ENCODE peak calls at places on chromosomes 12 and 14, in eight cellular contexts. One of them, this sample, is unnamed.

GRCh38 chr14:53792909-53793308 is 163.7 kb downstream of the BMP4 start:
- DNase-seq in NCI-H187: no peak
- DNase-seq in progenitor cell of endocrine pancreas: no peak
- DNase-seq in A549: no peak
- DNase-seq in T-helper 1 cell: no peak
- DNase-seq in fibroblast of mammary gland: no peak
- DNase-seq in retina: no peak
- DNase-seq in GM23248: no peak
- DNase-seq in this sample: no peak

GRCh38 chr12:3698218-3698974 is 54.5 kb downstream of the CRACR2A start:
- DNase-seq in NCI-H187: peak
- DNase-seq in progenitor cell of endocrine pancreas: no peak
- DNase-seq in A549: no peak
- DNase-seq in T-helper 1 cell: no peak
- DNase-seq in fibroblast of mammary gland: peak
- DNase-seq in retina: peak
- DNase-seq in GM23248: peak
- DNase-seq in this sample: no peak

GRCh38 chr12:113322353-113322752 is 12.6 kb downstream of the SLC8B1 start:
- DNase-seq in NCI-H187: no peak
- DNase-seq in progenitor cell of endocrine pancreas: no peak
- DNase-seq in A549: no peak
- DNase-seq in T-helper 1 cell: no peak
- DNase-seq in fibroblast of mammary gland: peak
- DNase-seq in retina: no peak
- DNase-seq in GM23248: peak
- DNase-seq in this sample: no peak

GRCh38 chr12:41190360-41190759 is 2.2 kb downstream of the PDZRN4 start:
- DNase-seq in NCI-H187: no peak
- DNase-seq in progenitor cell of endocrine pancreas: no peak
- DNase-seq in A549: peak
- DNase-seq in T-helper 1 cell: no peak
- DNase-seq in fibroblast of mammary gland: peak
- DNase-seq in retina: peak
- DNase-seq in GM23248: peak
- DNase-seq in this sample: peak

GRCh38 chr12:132127041-132127440 is 17.1 kb downstream of the DDX51 start:
- DNase-seq in NCI-H187: no peak
- DNase-seq in progenitor cell of endocrine pancreas: no peak
- DNase-seq in A549: no peak
- DNase-seq in T-helper 1 cell: no peak
- DNase-seq in fibroblast of mammary gland: no peak
- DNase-seq in retina: no peak
- DNase-seq in GM23248: no peak
- DNase-seq in this sample: no peak

GRCh38 chr12:55499810-55500252 is 7.7 kb downstream of the OR6C68 start:
- DNase-seq in NCI-H187: no peak
- DNase-seq in progenitor cell of endocrine pancreas: no peak
- DNase-seq in A549: no peak
- DNase-seq in T-helper 1 cell: no peak
- DNase-seq in fibroblast of mammary gland: no peak
- DNase-seq in retina: peak
- DNase-seq in GM23248: no peak
- DNase-seq in this sample: no peak

GRCh38 chr12:51222461-51222860 is 4.6 kb upstream of the POU6F1 start:
- DNase-seq in NCI-H187: no peak
- DNase-seq in progenitor cell of endocrine pancreas: no peak
- DNase-seq in A549: no peak
- DNase-seq in T-helper 1 cell: no peak
- DNase-seq in fibroblast of mammary gland: no peak
- DNase-seq in retina: no peak
- DNase-seq in GM23248: no peak
- DNase-seq in this sample: no peak

GRCh38 chr12:33488036-33488435 is 48.4 kb upstream of the SYT10 start:
- DNase-seq in NCI-H187: no peak
- DNase-seq in progenitor cell of endocrine pancreas: no peak
- DNase-seq in A549: no peak
- DNase-seq in T-helper 1 cell: no peak
- DNase-seq in fibroblast of mammary gland: no peak
- DNase-seq in retina: no peak
- DNase-seq in GM23248: no peak
- DNase-seq in this sample: no peak

GRCh38 chr14:22265319-22266140 is 323.5 kb downstream of the DAD1 start:
- DNase-seq in NCI-H187: no peak
- DNase-seq in progenitor cell of endocrine pancreas: no peak
- DNase-seq in A549: no peak
- DNase-seq in T-helper 1 cell: no peak
- DNase-seq in fibroblast of mammary gland: peak
- DNase-seq in retina: peak
- DNase-seq in GM23248: no peak
- DNase-seq in this sample: no peak

GRCh38 chr14:75513911-75514672 is 8.2 kb upstream of the BATF start:
- DNase-seq in NCI-H187: no peak
- DNase-seq in progenitor cell of endocrine pancreas: no peak
- DNase-seq in A549: no peak
- DNase-seq in T-helper 1 cell: no peak
- DNase-seq in fibroblast of mammary gland: no peak
- DNase-seq in retina: no peak
- DNase-seq in GM23248: no peak
- DNase-seq in this sample: no peak

GRCh38 chr12:124496584-124496983 is 70.8 kb downstream of the NCOR2 start:
- DNase-seq in NCI-H187: no peak
- DNase-seq in progenitor cell of endocrine pancreas: no peak
- DNase-seq in A549: peak
- DNase-seq in T-helper 1 cell: no peak
- DNase-seq in fibroblast of mammary gland: peak
- DNase-seq in retina: no peak
- DNase-seq in GM23248: peak
- DNase-seq in this sample: peak

GRCh38 chr14:96806836-96807235 is 9.7 kb downstream of the VRK1 start:
- DNase-seq in NCI-H187: no peak
- DNase-seq in progenitor cell of endocrine pancreas: no peak
- DNase-seq in A549: no peak
- DNase-seq in T-helper 1 cell: no peak
- DNase-seq in fibroblast of mammary gland: peak
- DNase-seq in retina: no peak
- DNase-seq in GM23248: no peak
- DNase-seq in this sample: no peak

GRCh38 chr14:64604001-64604400 is 54.2 kb downstream of the PPP1R36 start:
- DNase-seq in NCI-H187: no peak
- DNase-seq in progenitor cell of endocrine pancreas: no peak
- DNase-seq in A549: no peak
- DNase-seq in T-helper 1 cell: no peak
- DNase-seq in fibroblast of mammary gland: no peak
- DNase-seq in retina: no peak
- DNase-seq in GM23248: no peak
- DNase-seq in this sample: no peak

GRCh38 chr12:14454098-14454907 is 88.8 kb downstream of the ATF7IP start:
- DNase-seq in NCI-H187: no peak
- DNase-seq in progenitor cell of endocrine pancreas: peak
- DNase-seq in A549: peak
- DNase-seq in T-helper 1 cell: peak
- DNase-seq in fibroblast of mammary gland: peak
- DNase-seq in retina: peak
- DNase-seq in GM23248: peak
- DNase-seq in this sample: peak

GRCh38 chr12:89469361-89469760 is 55.2 kb downstream of the GALNT4 start:
- DNase-seq in NCI-H187: no peak
- DNase-seq in progenitor cell of endocrine pancreas: no peak
- DNase-seq in A549: no peak
- DNase-seq in T-helper 1 cell: no peak
- DNase-seq in fibroblast of mammary gland: peak
- DNase-seq in retina: no peak
- DNase-seq in GM23248: peak
- DNase-seq in this sample: no peak

GRCh38 chr12:124422570-124423523 is 128.0 kb downstream of the RFLNA start:
- DNase-seq in NCI-H187: no peak
- DNase-seq in progenitor cell of endocrine pancreas: no peak
- DNase-seq in A549: peak
- DNase-seq in T-helper 1 cell: no peak
- DNase-seq in fibroblast of mammary gland: peak
- DNase-seq in retina: no peak
- DNase-seq in GM23248: peak
- DNase-seq in this sample: peak

This sample was measured in cerebellar cortex.